ENCODE peak calls at places on chromosomes 11 and 22, in ten cellular contexts. N is activated gamma-delta T cell treated with anti-CD3 and anti-CD28 coated beads, Interleukin-2, amount 50 U/mL, for 16 hours; R is AML-193; L is EH; C is type B pancreatic cell; J is NCI-H446 treated with DMSO at 0.1 percent for 48 hours; A is GM12865; F is effector CD4-positive, alpha-beta T cell; G is posterior vena cava; E is stimulated activated naive CD8-positive, alpha-beta T cell treated with anti-CD3 and anti-CD28 coated beads, Interleukin-15, Interleukin-2, amounts not matched to agents 100 U/mL and 50 U/mL, for 24 hours. S is an unnamed sample.

GRCh38 chr11:66904981-66905521 is 48.2 kb downstream of the LRFN4 start:
- DNase-seq in N (no peak), R (no peak), L (no peak), C (no peak), J (no peak), A (no peak), F (no peak), G (no peak), E (no peak), S (no peak)

GRCh38 chr22:46731246-46732040 is 6.6 kb downstream of the CERK start:
- DNase-seq in N (no peak), R (no peak), L (peak; percentile 62), C (no peak), J (no peak), A (no peak), F (no peak), G (no peak), E (no peak), S (no peak)

GRCh38 chr11:103683581-103683980 is 352.9 kb upstream of the DDI1 start:
- DNase-seq in N (no peak), R (no peak), L (peak; percentile 69), C (no peak), J (no peak), A (no peak), F (no peak), G (no peak), E (no peak), S (no peak)

GRCh38 chr11:69825037-69825834 is 6.0 kb upstream of the FGF3 start:
- DNase-seq in N (no peak), R (no peak), L (no peak), C (no peak), J (no peak), A (no peak), F (no peak), G (no peak), E (no peak), S (no peak)

GRCh38 chr22:29689872-29690213 is 30.0 kb upstream of the CABP7 start:
- DNase-seq in N (no peak), R (peak; percentile 20), L (peak; percentile 60), C (no peak), J (peak; percentile 59), A (peak; percentile 21), F (no peak), G (peak; percentile 89), E (peak; percentile 50), S (no peak)

GRCh38 chr11:65476632-65477270 is 22.1 kb upstream of the MALAT1 start:
- DNase-seq in N (no peak), R (no peak), L (peak; percentile 46), C (no peak), J (no peak), A (no peak), F (no peak), G (peak; percentile 54), E (no peak), S (no peak)

GRCh38 chr11:575324-575995 is 810 bp upstream of the PHRF1 start:
- DNase-seq in N (no peak), R (no peak), L (no peak), C (peak; percentile 85), J (peak; percentile 68), A (no peak), F (no peak), G (no peak), E (no peak), S (peak; percentile 69)

GRCh38 chr11:117221775-117222517 is 9.9 kb downstream of the PCSK7 start:
- DNase-seq in N (no peak), R (no peak), L (peak; percentile 79), C (no peak), J (peak; percentile 29), A (no peak), F (no peak), G (peak; percentile 92), E (no peak), S (no peak)

GRCh38 chr11:122430490-122430889 is 225.0 kb upstream of the UBASH3B start:
- DNase-seq in N (no peak), R (no peak), L (no peak), C (no peak), J (no peak), A (no peak), F (no peak), G (no peak), E (no peak), S (no peak)

S was measured in stimulated activated naive CD4-positive, alpha-beta T cell.